ENCODE peak calls at places on chromosomes 3 and 15, in nine cellular contexts. One of them, this sample, is unnamed.

GRCh38 chr15:101048191-101049011 is 129.2 kb downstream of the LRRK1 start:
- DNase-seq in cardiac muscle cell: no peak
- DNase-seq in tibial nerve: no peak
- DNase-seq in retina: peak; percentile 46
- DNase-seq in stimulated activated CD4-positive, alpha-beta T cell treated with anti-CD3 and anti-CD28 coated beads, Interleukin-4, amount 100 ng/mL, for 1 hour: no peak
- DNase-seq in kidney tubule cell: no peak
- DNase-seq in Panc1: no peak
- DNase-seq in SJSA1: no peak
- DNase-seq in HCEC 1CT: no peak
- DNase-seq in this sample: no peak

GRCh38 chr3:127035672-127036071 is 52.8 kb downstream of the PLXNA1 start:
- DNase-seq in cardiac muscle cell: no peak
- DNase-seq in tibial nerve: peak; percentile 12
- DNase-seq in retina: no peak
- DNase-seq in stimulated activated CD4-positive, alpha-beta T cell treated with anti-CD3 and anti-CD28 coated beads, Interleukin-4, amount 100 ng/mL, for 1 hour: no peak
- DNase-seq in kidney tubule cell: peak; percentile 91
- DNase-seq in Panc1: no peak
- DNase-seq in SJSA1: no peak
- DNase-seq in HCEC 1CT: peak; percentile 81
- DNase-seq in this sample: peak; percentile 30

GRCh38 chr15:94611656-94612055 is 380.3 kb downstream of the MCTP2 start:
- DNase-seq in cardiac muscle cell: no peak
- DNase-seq in tibial nerve: no peak
- DNase-seq in retina: no peak
- DNase-seq in stimulated activated CD4-positive, alpha-beta T cell treated with anti-CD3 and anti-CD28 coated beads, Interleukin-4, amount 100 ng/mL, for 1 hour: no peak
- DNase-seq in kidney tubule cell: no peak
- DNase-seq in Panc1: no peak
- DNase-seq in SJSA1: no peak
- DNase-seq in HCEC 1CT: no peak
- DNase-seq in this sample: no peak

GRCh38 chr3:126485956-126486884 is 10.5 kb upstream of the ZXDC start:
- DNase-seq in cardiac muscle cell: no peak
- DNase-seq in tibial nerve: no peak
- DNase-seq in retina: no peak
- DNase-seq in stimulated activated CD4-positive, alpha-beta T cell treated with anti-CD3 and anti-CD28 coated beads, Interleukin-4, amount 100 ng/mL, for 1 hour: no peak
- DNase-seq in kidney tubule cell: no peak
- DNase-seq in Panc1: no peak
- DNase-seq in SJSA1: no peak
- DNase-seq in HCEC 1CT: no peak
- DNase-seq in this sample: no peak

GRCh38 chr3:13850161-13850945 is 29.5 kb downstream of the WNT7A start:
- DNase-seq in cardiac muscle cell: peak; percentile 23
- DNase-seq in tibial nerve: no peak
- DNase-seq in retina: no peak
- DNase-seq in stimulated activated CD4-positive, alpha-beta T cell treated with anti-CD3 and anti-CD28 coated beads, Interleukin-4, amount 100 ng/mL, for 1 hour: no peak
- DNase-seq in kidney tubule cell: peak; percentile 99
- DNase-seq in Panc1: no peak
- DNase-seq in SJSA1: peak; percentile 2
- DNase-seq in HCEC 1CT: no peak
- DNase-seq in this sample: peak; percentile 82

GRCh38 chr15:32716960-32717289 is 879 bp upstream of the GREM1 start:
- DNase-seq in cardiac muscle cell: no peak
- DNase-seq in tibial nerve: no peak
- DNase-seq in retina: no peak
- DNase-seq in stimulated activated CD4-positive, alpha-beta T cell treated with anti-CD3 and anti-CD28 coated beads, Interleukin-4, amount 100 ng/mL, for 1 hour: no peak
- DNase-seq in kidney tubule cell: no peak
- DNase-seq in Panc1: no peak
- DNase-seq in SJSA1: no peak
- DNase-seq in HCEC 1CT: peak; percentile 40
- DNase-seq in this sample: no peak

GRCh38 chr3:135565481-135565880 is 400.0 kb upstream of the PPP2R3A start:
- DNase-seq in cardiac muscle cell: no peak
- DNase-seq in tibial nerve: no peak
- DNase-seq in retina: no peak
- DNase-seq in stimulated activated CD4-positive, alpha-beta T cell treated with anti-CD3 and anti-CD28 coated beads, Interleukin-4, amount 100 ng/mL, for 1 hour: no peak
- DNase-seq in kidney tubule cell: no peak
- DNase-seq in Panc1: no peak
- DNase-seq in SJSA1: peak; percentile 50
- DNase-seq in HCEC 1CT: no peak
- DNase-seq in this sample: no peak

GRCh38 chr3:188185717-188186236 is 31.8 kb downstream of the LPP start:
- DNase-seq in cardiac muscle cell: peak; percentile 64
- DNase-seq in tibial nerve: no peak
- DNase-seq in retina: no peak
- DNase-seq in stimulated activated CD4-positive, alpha-beta T cell treated with anti-CD3 and anti-CD28 coated beads, Interleukin-4, amount 100 ng/mL, for 1 hour: no peak
- DNase-seq in kidney tubule cell: peak; percentile 56
- DNase-seq in Panc1: no peak
- DNase-seq in SJSA1: no peak
- DNase-seq in HCEC 1CT: no peak
- DNase-seq in this sample: no peak

GRCh38 chr3:23888617-23889228 is 28.1 kb downstream of the NKIRAS1 start:
- DNase-seq in cardiac muscle cell: no peak
- DNase-seq in tibial nerve: peak; percentile 71
- DNase-seq in retina: no peak
- DNase-seq in stimulated activated CD4-positive, alpha-beta T cell treated with anti-CD3 and anti-CD28 coated beads, Interleukin-4, amount 100 ng/mL, for 1 hour: no peak
- DNase-seq in kidney tubule cell: peak; percentile 47
- DNase-seq in Panc1: peak; percentile 24
- DNase-seq in SJSA1: peak; percentile 25
- DNase-seq in HCEC 1CT: peak; percentile 38
- DNase-seq in this sample: peak; percentile 45

GRCh38 chr15:42955518-42955917 is 34.9 kb upstream of the TTBK2 start:
- DNase-seq in cardiac muscle cell: no peak
- DNase-seq in tibial nerve: no peak
- DNase-seq in retina: no peak
- DNase-seq in stimulated activated CD4-positive, alpha-beta T cell treated with anti-CD3 and anti-CD28 coated beads, Interleukin-4, amount 100 ng/mL, for 1 hour: no peak
- DNase-seq in kidney tubule cell: peak; percentile 5
- DNase-seq in Panc1: no peak
- DNase-seq in SJSA1: no peak
- DNase-seq in HCEC 1CT: peak; percentile 64
- DNase-seq in this sample: peak; percentile 65

GRCh38 chr3:195859061-195859845 is 47.5 kb upstream of the MUC4 start:
- DNase-seq in cardiac muscle cell: peak; percentile 75
- DNase-seq in tibial nerve: peak; percentile 91
- DNase-seq in retina: peak; percentile 89
- DNase-seq in stimulated activated CD4-positive, alpha-beta T cell treated with anti-CD3 and anti-CD28 coated beads, Interleukin-4, amount 100 ng/mL, for 1 hour: peak; percentile 79
- DNase-seq in kidney tubule cell: peak; percentile 58
- DNase-seq in Panc1: peak; percentile 55
- DNase-seq in SJSA1: peak; percentile 45
- DNase-seq in HCEC 1CT: peak; percentile 39
- DNase-seq in this sample: peak; percentile 63

GRCh38 chr3:60603860-60604259 is 647.4 kb downstream of the FHIT start:
- DNase-seq in cardiac muscle cell: no peak
- DNase-seq in tibial nerve: no peak
- DNase-seq in retina: no peak
- DNase-seq in stimulated activated CD4-positive, alpha-beta T cell treated with anti-CD3 and anti-CD28 coated beads, Interleukin-4, amount 100 ng/mL, for 1 hour: no peak
- DNase-seq in kidney tubule cell: no peak
- DNase-seq in Panc1: no peak
- DNase-seq in SJSA1: no peak
- DNase-seq in HCEC 1CT: no peak
- DNase-seq in this sample: no peak

GRCh38 chr3:141532609-141533008 is 45.8 kb downstream of the RASA2 start:
- DNase-seq in cardiac muscle cell: no peak
- DNase-seq in tibial nerve: no peak
- DNase-seq in retina: no peak
- DNase-seq in stimulated activated CD4-positive, alpha-beta T cell treated with anti-CD3 and anti-CD28 coated beads, Interleukin-4, amount 100 ng/mL, for 1 hour: no peak
- DNase-seq in kidney tubule cell: no peak
- DNase-seq in Panc1: no peak
- DNase-seq in SJSA1: no peak
- DNase-seq in HCEC 1CT: no peak
- DNase-seq in this sample: no peak

GRCh38 chr3:69304396-69304795 is 81.5 kb downstream of the FRMD4B start:
- DNase-seq in cardiac muscle cell: no peak
- DNase-seq in tibial nerve: no peak
- DNase-seq in retina: no peak
- DNase-seq in stimulated activated CD4-positive, alpha-beta T cell treated with anti-CD3 and anti-CD28 coated beads, Interleukin-4, amount 100 ng/mL, for 1 hour: no peak
- DNase-seq in kidney tubule cell: no peak
- DNase-seq in Panc1: no peak
- DNase-seq in SJSA1: peak; percentile 24
- DNase-seq in HCEC 1CT: no peak
- DNase-seq in this sample: no peak

GRCh38 chr15:90286678-90287077 is 21.2 kb downstream of the NGRN start:
- DNase-seq in cardiac muscle cell: peak; percentile 35
- DNase-seq in tibial nerve: no peak
- DNase-seq in retina: no peak
- DNase-seq in stimulated activated CD4-positive, alpha-beta T cell treated with anti-CD3 and anti-CD28 coated beads, Interleukin-4, amount 100 ng/mL, for 1 hour: no peak
- DNase-seq in kidney tubule cell: peak; percentile 26
- DNase-seq in Panc1: no peak
- DNase-seq in SJSA1: peak; percentile 10
- DNase-seq in HCEC 1CT: peak; percentile 39
- DNase-seq in this sample: peak; percentile 43

GRCh38 chr3:153903430-153903829 is 217.8 kb upstream of the ARHGEF26 start:
- DNase-seq in cardiac muscle cell: no peak
- DNase-seq in tibial nerve: no peak
- DNase-seq in retina: no peak
- DNase-seq in stimulated activated CD4-positive, alpha-beta T cell treated with anti-CD3 and anti-CD28 coated beads, Interleukin-4, amount 100 ng/mL, for 1 hour: no peak
- DNase-seq in kidney tubule cell: no peak
- DNase-seq in Panc1: no peak
- DNase-seq in SJSA1: peak; percentile 3
- DNase-seq in HCEC 1CT: no peak
- DNase-seq in this sample: no peak

GRCh38 chr15:93466380-93466779 is 377.4 kb upstream of the RGMA start:
- DNase-seq in cardiac muscle cell: no peak
- DNase-seq in tibial nerve: no peak
- DNase-seq in retina: no peak
- DNase-seq in stimulated activated CD4-positive, alpha-beta T cell treated with anti-CD3 and anti-CD28 coated beads, Interleukin-4, amount 100 ng/mL, for 1 hour: no peak
- DNase-seq in kidney tubule cell: no peak
- DNase-seq in Panc1: no peak
- DNase-seq in SJSA1: no peak
- DNase-seq in HCEC 1CT: no peak
- DNase-seq in this sample: no peak

GRCh38 chr3:22585504-22585903 is 617.6 kb upstream of the UBE2E2 start:
- DNase-seq in cardiac muscle cell: no peak
- DNase-seq in tibial nerve: no peak
- DNase-seq in retina: no peak
- DNase-seq in stimulated activated CD4-positive, alpha-beta T cell treated with anti-CD3 and anti-CD28 coated beads, Interleukin-4, amount 100 ng/mL, for 1 hour: no peak
- DNase-seq in kidney tubule cell: peak; percentile 77
- DNase-seq in Panc1: no peak
- DNase-seq in SJSA1: peak; percentile 12
- DNase-seq in HCEC 1CT: no peak
- DNase-seq in this sample: peak; percentile 20

GRCh38 chr3:129118745-129119144 is 2.9 kb downstream of the RAB43 start:
- DNase-seq in cardiac muscle cell: no peak
- DNase-seq in tibial nerve: no peak
- DNase-seq in retina: no peak
- DNase-seq in stimulated activated CD4-positive, alpha-beta T cell treated with anti-CD3 and anti-CD28 coated beads, Interleukin-4, amount 100 ng/mL, for 1 hour: no peak
- DNase-seq in kidney tubule cell: no peak
- DNase-seq in Panc1: no peak
- DNase-seq in SJSA1: no peak
- DNase-seq in HCEC 1CT: no peak
- DNase-seq in this sample: no peak

GRCh38 chr15:101652783-101653430 is 726 bp upstream of the TM2D3 start:
- DNase-seq in cardiac muscle cell: no peak
- DNase-seq in tibial nerve: no peak
- DNase-seq in retina: no peak
- DNase-seq in stimulated activated CD4-positive, alpha-beta T cell treated with anti-CD3 and anti-CD28 coated beads, Interleukin-4, amount 100 ng/mL, for 1 hour: peak; percentile 23
- DNase-seq in kidney tubule cell: peak; percentile 67
- DNase-seq in Panc1: no peak
- DNase-seq in SJSA1: peak; percentile 74
- DNase-seq in HCEC 1CT: no peak
- DNase-seq in this sample: peak; percentile 36

GRCh38 chr15:90124487-90124886 is 22.2 kb upstream of the IDH2 start:
- DNase-seq in cardiac muscle cell: no peak
- DNase-seq in tibial nerve: no peak
- DNase-seq in retina: no peak
- DNase-seq in stimulated activated CD4-positive, alpha-beta T cell treated with anti-CD3 and anti-CD28 coated beads, Interleukin-4, amount 100 ng/mL, for 1 hour: no peak
- DNase-seq in kidney tubule cell: no peak
- DNase-seq in Panc1: no peak
- DNase-seq in SJSA1: no peak
- DNase-seq in HCEC 1CT: no peak
- DNase-seq in this sample: no peak

GRCh38 chr15:88139936-88140335 is 116.6 kb downstream of the NTRK3 start:
- DNase-seq in cardiac muscle cell: no peak
- DNase-seq in tibial nerve: no peak
- DNase-seq in retina: no peak
- DNase-seq in stimulated activated CD4-positive, alpha-beta T cell treated with anti-CD3 and anti-CD28 coated beads, Interleukin-4, amount 100 ng/mL, for 1 hour: no peak
- DNase-seq in kidney tubule cell: no peak
- DNase-seq in Panc1: no peak
- DNase-seq in SJSA1: no peak
- DNase-seq in HCEC 1CT: no peak
- DNase-seq in this sample: no peak

GRCh38 chr15:73900129-73900712 is 26.0 kb upstream of the LOXL1 start:
- DNase-seq in cardiac muscle cell: no peak
- DNase-seq in tibial nerve: no peak
- DNase-seq in retina: no peak
- DNase-seq in stimulated activated CD4-positive, alpha-beta T cell treated with anti-CD3 and anti-CD28 coated beads, Interleukin-4, amount 100 ng/mL, for 1 hour: no peak
- DNase-seq in kidney tubule cell: no peak
- DNase-seq in Panc1: no peak
- DNase-seq in SJSA1: no peak
- DNase-seq in HCEC 1CT: no peak
- DNase-seq in this sample: peak; percentile 48

GRCh38 chr3:36540898-36541518 is 160.7 kb downstream of the STAC start:
- DNase-seq in cardiac muscle cell: peak; percentile 71
- DNase-seq in tibial nerve: no peak
- DNase-seq in retina: no peak
- DNase-seq in stimulated activated CD4-positive, alpha-beta T cell treated with anti-CD3 and anti-CD28 coated beads, Interleukin-4, amount 100 ng/mL, for 1 hour: no peak
- DNase-seq in kidney tubule cell: peak; percentile 47
- DNase-seq in Panc1: peak; percentile 15
- DNase-seq in SJSA1: peak; percentile 29
- DNase-seq in HCEC 1CT: no peak
- DNase-seq in this sample: peak; percentile 40

GRCh38 chr3:157166559-157166958 is 6.6 kb upstream of the CCNL1 start:
- DNase-seq in cardiac muscle cell: no peak
- DNase-seq in tibial nerve: no peak
- DNase-seq in retina: no peak
- DNase-seq in stimulated activated CD4-positive, alpha-beta T cell treated with anti-CD3 and anti-CD28 coated beads, Interleukin-4, amount 100 ng/mL, for 1 hour: no peak
- DNase-seq in kidney tubule cell: peak; percentile 74
- DNase-seq in Panc1: no peak
- DNase-seq in SJSA1: no peak
- DNase-seq in HCEC 1CT: no peak
- DNase-seq in this sample: no peak

GRCh38 chr3:12663311-12663935 is 494 bp downstream of the RAF1 start:
- DNase-seq in cardiac muscle cell: peak; percentile 61
- DNase-seq in tibial nerve: peak; percentile 60
- DNase-seq in retina: peak; percentile 72
- DNase-seq in stimulated activated CD4-positive, alpha-beta T cell treated with anti-CD3 and anti-CD28 coated beads, Interleukin-4, amount 100 ng/mL, for 1 hour: peak; percentile 52
- DNase-seq in kidney tubule cell: peak; percentile 48
- DNase-seq in Panc1: no peak
- DNase-seq in SJSA1: peak; percentile 82
- DNase-seq in HCEC 1CT: no peak
- DNase-seq in this sample: peak; percentile 55

GRCh38 chr3:196135693-196136639 is 54.1 kb upstream of the TFRC start:
- DNase-seq in cardiac muscle cell: no peak
- DNase-seq in tibial nerve: no peak
- DNase-seq in retina: no peak
- DNase-seq in stimulated activated CD4-positive, alpha-beta T cell treated with anti-CD3 and anti-CD28 coated beads, Interleukin-4, amount 100 ng/mL, for 1 hour: no peak
- DNase-seq in kidney tubule cell: peak; percentile 27
- DNase-seq in Panc1: no peak
- DNase-seq in SJSA1: no peak
- DNase-seq in HCEC 1CT: no peak
- DNase-seq in this sample: peak; percentile 33

GRCh38 chr3:139358857-139359562 is 15.2 kb downstream of the MRPS22 start:
- DNase-seq in cardiac muscle cell: no peak
- DNase-seq in tibial nerve: no peak
- DNase-seq in retina: peak; percentile 61
- DNase-seq in stimulated activated CD4-positive, alpha-beta T cell treated with anti-CD3 and anti-CD28 coated beads, Interleukin-4, amount 100 ng/mL, for 1 hour: no peak
- DNase-seq in kidney tubule cell: peak; percentile 51
- DNase-seq in Panc1: no peak
- DNase-seq in SJSA1: no peak
- DNase-seq in HCEC 1CT: no peak
- DNase-seq in this sample: no peak

GRCh38 chr3:37569991-37570390 is 291.7 kb upstream of the CTDSPL start:
- DNase-seq in cardiac muscle cell: no peak
- DNase-seq in tibial nerve: no peak
- DNase-seq in retina: no peak
- DNase-seq in stimulated activated CD4-positive, alpha-beta T cell treated with anti-CD3 and anti-CD28 coated beads, Interleukin-4, amount 100 ng/mL, for 1 hour: no peak
- DNase-seq in kidney tubule cell: no peak
- DNase-seq in Panc1: no peak
- DNase-seq in SJSA1: no peak
- DNase-seq in HCEC 1CT: no peak
- DNase-seq in this sample: no peak

GRCh38 chr3:40780801-40781406 is 256.1 kb downstream of the ZNF621 start:
- DNase-seq in cardiac muscle cell: no peak
- DNase-seq in tibial nerve: peak; percentile 43
- DNase-seq in retina: peak; percentile 57
- DNase-seq in stimulated activated CD4-positive, alpha-beta T cell treated with anti-CD3 and anti-CD28 coated beads, Interleukin-4, amount 100 ng/mL, for 1 hour: no peak
- DNase-seq in kidney tubule cell: no peak
- DNase-seq in Panc1: no peak
- DNase-seq in SJSA1: peak; percentile 39
- DNase-seq in HCEC 1CT: no peak
- DNase-seq in this sample: peak; percentile 19

GRCh38 chr3:172188511-172188910 is 149.1 kb downstream of the FNDC3B start:
- DNase-seq in cardiac muscle cell: no peak
- DNase-seq in tibial nerve: no peak
- DNase-seq in retina: no peak
- DNase-seq in stimulated activated CD4-positive, alpha-beta T cell treated with anti-CD3 and anti-CD28 coated beads, Interleukin-4, amount 100 ng/mL, for 1 hour: no peak
- DNase-seq in kidney tubule cell: no peak
- DNase-seq in Panc1: no peak
- DNase-seq in SJSA1: no peak
- DNase-seq in HCEC 1CT: no peak
- DNase-seq in this sample: no peak

This sample was measured in EL.